ENCODE peak calls at places on chromosomes 12 and 14, in nine cellular contexts. G is choroid plexus epithelial cell, J is heart right ventricle, R is fibroblast of mammary gland, I is psoas muscle, L is tibial artery, Z is lung, N is transverse colon, A is HL-60. U is an unnamed sample.

GRCh38 chr12:66014818-66015217 is 115.7 kb downstream of the LLPH start:
- DNase-seq in R (peak; percentile 65), Z (no peak), J (no peak), L (no peak), N (no peak), A (no peak), G (peak; percentile 26), I (no peak), U (peak; percentile 69)

GRCh38 chr12:19525236-19525635 is 85.9 kb downstream of the AEBP2 start:
- DNase-seq in Z (no peak), R (no peak), J (no peak), L (no peak), N (no peak), A (no peak), I (no peak), G (peak; percentile 12), U (no peak)

GRCh38 chr14:69687963-69688649 is 76.7 kb downstream of the SUSD6 start:
- DNase-seq in Z (no peak), G (no peak), J (no peak), I (no peak), N (no peak), R (no peak), A (no peak), L (no peak), U (no peak)

GRCh38 chr14:42664185-42664584 is 1057.5 kb downstream of the LRFN5 start:
- DNase-seq in I (no peak), N (no peak), J (no peak), A (no peak), G (no peak), L (no peak), R (no peak), Z (no peak), U (no peak)

GRCh38 chr14:57492859-57493258 is 798 bp downstream of the CCDC198 start:
- DNase-seq in I (no peak), N (no peak), A (no peak), Z (no peak), L (no peak), J (no peak), G (peak; percentile 49), R (peak; percentile 87), U (peak; percentile 54)

GRCh38 chr14:63453443-63453936 is 89.7 kb downstream of the PPP2R5E start:
- DNase-seq in A (no peak), Z (peak; percentile 35), L (no peak), R (peak; percentile 52), J (no peak), N (no peak), G (no peak), I (no peak), U (peak; percentile 53)

GRCh38 chr12:22610148-22610547 is 14.8 kb upstream of the ETNK1 start:
- DNase-seq in Z (no peak), G (no peak), J (no peak), L (no peak), I (no peak), R (no peak), N (no peak), A (no peak), U (no peak)

GRCh38 chr14:61531741-61532505 is 163.4 kb upstream of the HIF1A start:
- DNase-seq in Z (no peak), G (no peak), J (no peak), N (peak; percentile 37), R (no peak), L (no peak), I (no peak), A (no peak), U (peak; percentile 57)

GRCh38 chr12:40945772-40946171 is 242.3 kb upstream of the PDZRN4 start:
- DNase-seq in J (no peak), L (no peak), R (no peak), Z (no peak), I (no peak), N (no peak), A (no peak), G (no peak), U (no peak)

GRCh38 chr12:15494329-15495046 is 172.2 kb downstream of the PTPRO start:
- DNase-seq in J (no peak), I (no peak), A (no peak), R (no peak), G (no peak), N (no peak), L (no peak), Z (no peak), U (no peak)

GRCh38 chr14:91127411-91127810 is 13.5 kb downstream of the DGLUCY start:
- DNase-seq in G (no peak), Z (peak; percentile 79), R (no peak), A (no peak), J (peak; percentile 49), N (peak; percentile 84), L (no peak), I (peak; percentile 84), U (peak; percentile 91)

GRCh38 chr12:15962760-15963159 is 51.6 kb downstream of the DERA start:
- DNase-seq in A (no peak), N (no peak), L (no peak), G (no peak), I (no peak), Z (no peak), R (peak; percentile 27), J (no peak), U (peak; percentile 95)

GRCh38 chr12:6224550-6224949 is 24.4 kb downstream of the CD9 start:
- DNase-seq in R (peak; percentile 54), L (peak; percentile 97), G (no peak), N (peak; percentile 50), I (peak; percentile 56), J (no peak), A (no peak), Z (no peak), U (peak; percentile 75)

GRCh38 chr12:6226002-6226700 is 26.0 kb downstream of the CD9 start:
- DNase-seq in G (peak; percentile 61), R (peak; percentile 82), I (peak; percentile 62), N (peak; percentile 63), A (peak; percentile 44), L (peak; percentile 96), Z (no peak), J (peak; percentile 91), U (peak; percentile 97)

GRCh38 chr12:6223545-6223944 is 23.3 kb downstream of the CD9 start:
- DNase-seq in L (no peak), N (no peak), I (no peak), A (no peak), Z (no peak), G (no peak), J (no peak), R (no peak), U (no peak)

GRCh38 chr12:6226701-6227096 is 26.5 kb downstream of the CD9 start:
- DNase-seq in G (peak; percentile 40), Z (no peak), N (peak; percentile 66), L (peak; percentile 81), I (peak; percentile 64), A (no peak), R (no peak), J (peak; percentile 75), U (peak; percentile 44)

DNA sequence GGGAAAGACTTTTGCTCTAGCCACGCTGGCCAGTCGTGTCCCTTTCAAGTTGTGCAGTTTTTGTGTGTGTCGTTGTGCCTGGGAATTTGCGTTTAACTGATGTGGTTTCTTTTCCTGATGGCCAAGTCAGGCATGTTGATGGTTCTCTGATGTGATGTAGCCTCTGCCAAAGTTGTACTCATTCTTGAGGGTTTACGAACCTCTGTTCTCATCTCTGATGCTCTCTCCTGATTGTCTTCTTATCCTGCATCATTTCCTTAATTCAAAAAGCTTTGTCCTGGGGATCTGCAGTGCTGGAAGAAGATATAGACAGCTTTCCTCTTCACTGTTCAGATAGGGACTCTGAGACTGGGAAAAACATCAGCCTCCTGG is 25.4 kb downstream of the CD9 start:
- DNase-seq in G (no peak), A (no peak), N (no peak), J (no peak), I (no peak), Z (no peak), L (no peak), R (peak; percentile 47), U (peak; percentile 62)
- H3K4me3 ChIP-seq in G (no peak overlapping the region), A (no peak overlapping the region), N (no peak overlapping the region), J (peak overlapping the region; percentile 39), I (peak overlapping the region; percentile 56), Z (no peak overlapping the region), L (peak overlapping the region; percentile 20), R (no peak overlapping the region), U (no peak overlapping the region)

GRCh38 chr14:74841230-74842207 is 34.4 kb downstream of the PROX2 start:
- DNase-seq in L (no peak), A (no peak), Z (no peak), I (no peak), G (no peak), R (no peak), J (no peak), N (no peak), U (no peak)

GRCh38 chr14:74840603-74841030 is 35.3 kb downstream of the PROX2 start:
- DNase-seq in G (no peak), L (no peak), Z (no peak), J (no peak), I (no peak), N (no peak), A (no peak), R (no peak), U (no peak)

GRCh38 chr14:74846968-74847549 is 28.9 kb downstream of the PROX2 start:
- DNase-seq in I (no peak), Z (no peak), R (peak; percentile 82), N (no peak), J (no peak), A (no peak), G (peak; percentile 39), L (no peak), U (peak; percentile 67)

GRCh38 chr14:74846168-74846567 is 29.8 kb downstream of the PROX2 start:
- DNase-seq in J (no peak), A (no peak), G (no peak), Z (no peak), R (peak; percentile 86), L (no peak), N (no peak), I (no peak), U (no peak)

DNA sequence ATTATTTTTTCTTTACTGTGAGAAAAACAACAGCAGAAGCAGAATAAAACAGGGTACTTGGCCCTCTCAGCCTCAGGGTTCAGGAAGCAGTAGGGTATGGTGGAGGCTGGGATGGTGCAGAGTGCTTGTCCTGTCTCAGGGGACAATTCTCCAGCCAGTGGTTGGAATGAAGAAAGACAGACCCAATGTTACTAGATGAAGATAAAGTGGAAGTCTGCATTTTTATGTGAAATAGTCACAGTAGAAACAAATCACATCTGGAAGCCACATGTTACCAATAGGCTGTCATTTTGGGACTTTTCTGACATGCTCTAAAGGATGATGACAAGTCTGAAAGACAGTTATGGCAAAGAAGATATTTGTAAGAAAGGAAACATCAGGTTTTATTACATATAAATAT is 32.3 kb downstream of the PROX2 start:
- DNase-seq in Z (no peak), J (no peak), G (peak; percentile 68), A (no peak), R (peak; percentile 85), N (no peak), L (no peak), I (no peak), U (no peak)
- TF ChIP-seq CTCF in Z (no peak), J (no peak), G (peak; percentile 43), A (no peak), R (peak; percentile 33), N (no peak), L (no peak), I (no peak), U (no peak)

GRCh38 chr12:54934419-54934818 is 50.1 kb downstream of the TESPA1 start:
- DNase-seq in A (no peak), J (no peak), G (no peak), L (no peak), Z (no peak), R (no peak), I (no peak), N (no peak), U (no peak)
- H3K4me3 ChIP-seq in A (no peak overlapping the region), J (no peak overlapping the region), G (no peak overlapping the region), L (no peak overlapping the region), Z (no peak overlapping the region), R (no peak overlapping the region), I (no peak overlapping the region), N (no peak overlapping the region), U (no peak overlapping the region)

GRCh38 chr14:35689000-35689460 is 120.1 kb downstream of the RALGAPA1 start:
- DNase-seq in A (no peak), J (no peak), Z (no peak), N (no peak), I (no peak), L (no peak), R (no peak), G (no peak), U (no peak)
- TF ChIP-seq CTCF in A (no peak), J (no peak), Z (no peak), N (no peak), I (no peak), L (no peak), R (no peak), G (no peak), U (no peak)

U was measured in bronchial epithelial cell.